ENCODE peak calls at places on chromosomes 16 and 17, in five cellular contexts. L is stimulated activated CD8-positive, alpha-beta memory T cell treated with anti-CD3 and anti-CD28 coated beads, Interleukin-7, amount 100 ng/mL, for 1 hour; D is GM18507; E is NCI-H774; Y is keratinocyte. G is an unnamed sample.

GRCh38 chr16:585351-585750 is 4.5 kb upstream of the RAB40C start:
- DNase-seq in L (no peak), Y (no peak), E (no peak), D (no peak), G (no peak)

GRCh38 chr16:75203106-75203505 is 3.9 kb downstream of the CTRB2 start:
- DNase-seq in E (no peak), D (no peak), Y (no peak), L (no peak), G (no peak)

GRCh38 chr16:56360117-56361008 is 65.0 kb downstream of the AMFR start:
- DNase-seq in E (no peak), L (no peak), D (no peak), Y (no peak), G (no peak)

GRCh38 chr17:17379197-17379991 is 76.2 kb downstream of the NT5M start:
- DNase-seq in E (no peak), L (no peak), Y (no peak), D (no peak), G (no peak)

GRCh38 chr17:42315402-42316156 is 27.3 kb downstream of the STAT5A start:
- DNase-seq in D (no peak), L (no peak), E (no peak), Y (no peak), G (no peak)

GRCh38 chr17:49523706-49524472 is 28.8 kb downstream of the NGFR start:
- DNase-seq in L (no peak), Y (peak; percentile 97), D (no peak), E (no peak), G (peak; percentile 98)

GRCh38 chr17:35578929-35579448 is 618 bp upstream of the PEX12 start:
- DNase-seq in D (no peak), E (no peak), Y (no peak), L (no peak), G (peak; percentile 9)

GRCh38 chr16:85908444-85908843 is 9.5 kb downstream of the IRF8 start:
- DNase-seq in L (no peak), E (no peak), Y (no peak), D (no peak), G (no peak)

GRCh38 chr17:5485270-5486205 is at the start of gene DERL2:
- DNase-seq in Y (no peak), L (no peak), D (no peak), E (no peak), G (peak; percentile 58)

G was measured in RWPE1.